ENCODE peak calls at places on chromosomes 3 and 15, in five cellular contexts. J, X, A, N and S are unnamed samples.

GRCh38 chr3:139695701-139696422 is 18.1 kb upstream of the NMNAT3 start:
- DNase-seq in J (no peak), X (no peak), A (no peak), N (no peak), S (no peak)

GRCh38 chr3:147393261-147393964 is 12.9 kb downstream of the ZIC4 start:
- DNase-seq in J (no peak), X (no peak), A (peak), N (no peak), S (no peak)

GRCh38 chr3:27607370-27607769 is 114.8 kb downstream of the EOMES start:
- DNase-seq in J (no peak), X (no peak), A (no peak), N (no peak), S (no peak)

GRCh38 chr15:36766449-36766848 is 187.0 kb downstream of the CDIN1 start:
- DNase-seq in J (no peak), X (no peak), A (no peak), N (no peak), S (no peak)

GRCh38 chr3:17494117-17494809 is 248.2 kb downstream of the TBC1D5 start:
- DNase-seq in J (no peak), X (no peak), A (no peak), N (no peak), S (no peak)

GRCh38 chr3:73999501-73999900 is 374.8 kb upstream of the PDZRN3 start:
- DNase-seq in J (no peak), X (no peak), A (no peak), N (no peak), S (no peak)

GRCh38 chr3:127987309-127987995 is 64.8 kb upstream of the SEC61A1 start:
- DNase-seq in J (no peak), X (no peak), A (no peak), N (no peak), S (no peak)

GRCh38 chr3:85890043-85890555 is 931.3 kb downstream of the CADM2 start:
- DNase-seq in J (no peak), X (no peak), A (no peak), N (no peak), S (no peak)

GRCh38 chr3:58333206-58334012 is 717 bp downstream of the PXK start:
- DNase-seq in J (peak), X (no peak), A (peak), N (peak), S (peak)

GRCh38 chr3:197367081-197367780 is 68.8 kb upstream of the DLG1 start:
- DNase-seq in J (no peak), X (no peak), A (no peak), N (no peak), S (no peak)

GRCh38 chr3:39065197-39065596 is 13.4 kb downstream of the WDR48 start:
- DNase-seq in J (no peak), X (no peak), A (no peak), N (peak), S (no peak)

GRCh38 chr3:27585429-27585828 is 101.2 kb upstream of the SLC4A7 start:
- DNase-seq in J (no peak), X (no peak), A (no peak), N (no peak), S (no peak)

GRCh38 chr15:99970891-99971330 is 237.7 kb upstream of the LYSMD4 start:
- DNase-seq in J (no peak), X (no peak), A (no peak), N (no peak), S (no peak)

GRCh38 chr3:135864060-135864459 is 101.5 kb upstream of the PPP2R3A start:
- DNase-seq in J (no peak), X (no peak), A (no peak), N (no peak), S (no peak)

GRCh38 chr15:68407141-68407885 is 24.6 kb downstream of the ITGA11 start:
- DNase-seq in J (no peak), X (peak), A (peak), N (no peak), S (no peak)

GRCh38 chr15:40891810-40892448 is 2.3 kb upstream of the VPS18 start:
- DNase-seq in J (peak), X (no peak), A (no peak), N (peak), S (no peak)

GRCh38 chr3:138371070-138371950 is 22.9 kb downstream of the MRAS start:
- DNase-seq in J (no peak), X (no peak), A (no peak), N (no peak), S (no peak)

GRCh38 chr3:41318520-41318919 is 119.2 kb downstream of the CTNNB1 start:
- DNase-seq in J (no peak), X (no peak), A (no peak), N (no peak), S (no peak)

GRCh38 chr3:72739521-72740466 is 108.5 kb downstream of the SHQ1 start:
- DNase-seq in J (no peak), X (no peak), A (no peak), N (peak), S (no peak)

GRCh38 chr3:81816473-81817260 is 55.2 kb upstream of the GBE1 start:
- DNase-seq in J (peak), X (no peak), A (no peak), N (no peak), S (no peak)

DNA sequence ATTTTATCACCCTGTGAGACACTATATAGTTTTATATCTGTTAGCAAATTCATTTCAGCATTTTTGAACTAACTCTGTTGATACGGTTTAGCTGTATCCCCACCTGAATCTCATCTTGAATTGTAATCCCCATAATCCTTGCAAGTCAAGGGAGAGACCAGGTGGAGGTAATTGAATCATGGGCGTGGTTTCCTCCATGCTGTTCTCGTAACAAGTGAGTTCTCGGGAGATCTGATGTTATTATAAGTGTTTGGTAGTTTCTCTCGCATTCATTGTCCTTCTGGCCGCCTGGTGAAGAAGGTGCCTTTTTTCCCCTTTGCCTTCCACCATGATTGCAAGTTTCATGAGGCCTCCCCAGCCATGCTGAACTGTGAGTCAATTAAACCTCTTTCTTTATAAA is 53.2 kb upstream of the TMC3 start:
- DNase-seq in J (no peak), X (no peak), A (no peak), N (no peak), S (no peak)
- H3K27ac ChIP-seq in J (no peak), X (no peak), A (no peak), N (no peak), S (no peak)

GRCh38 chr15:44728576-44729393 is 7.5 kb upstream of the TRIM69 start:
- DNase-seq in J (peak), X (peak), A (peak), N (peak), S (peak)
- TF ChIP-seq POLR2A in J (peak), X (peak), A (peak), N (peak), S (peak)

DNA sequence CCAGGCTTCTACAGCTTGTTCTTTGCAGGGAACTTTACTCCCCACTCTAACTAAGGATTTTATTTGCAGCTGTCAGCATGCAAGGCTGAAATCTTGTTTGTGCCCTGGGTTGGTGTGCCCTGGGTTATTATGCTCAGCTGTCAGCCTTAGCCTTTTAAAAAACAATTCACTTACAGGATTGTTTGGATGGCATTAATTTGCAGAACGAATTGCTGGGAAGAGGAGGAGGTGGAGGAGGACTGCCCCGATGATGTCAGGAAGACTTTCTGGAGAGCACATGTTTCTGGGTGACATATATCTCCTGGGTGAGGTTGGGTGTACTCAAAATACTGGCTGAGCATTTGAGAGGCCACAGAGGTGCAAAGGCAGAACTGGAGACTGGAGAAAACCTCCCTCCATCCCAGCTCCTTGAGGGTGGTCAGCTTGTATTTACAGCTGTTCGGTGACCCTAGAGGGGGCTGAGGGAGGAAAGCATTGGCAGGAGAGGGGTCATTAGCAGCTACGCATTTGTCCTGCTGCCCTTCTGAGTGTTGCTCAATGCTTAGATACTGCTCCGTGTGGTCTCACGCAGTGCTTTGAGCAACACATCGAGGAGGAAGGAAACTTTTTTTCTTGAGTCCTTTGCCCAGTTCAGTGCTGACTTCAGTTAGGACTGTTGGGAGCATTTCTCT is 59.8 kb upstream of the PSMD6 start:
- DNase-seq in J (no peak), X (no peak), A (no peak), N (no peak), S (no peak)
- H3K27ac ChIP-seq in J (no peak), X (no peak), A (no peak), N (no peak), S (no peak)

GRCh38 chr3:105579439-105579838 is 212.7 kb downstream of the ALCAM start:
- DNase-seq in J (no peak), X (no peak), A (no peak), N (no peak), S (no peak)
- TF ChIP-seq POLR2A in J (no peak), X (no peak), A (no peak), N (no peak), S (no peak)

GRCh38 chr3:45640724-45641361 is 46.3 kb downstream of the LIMD1 start:
- DNase-seq in J (no peak), X (no peak), A (no peak), N (no peak), S (no peak)
- H3K27ac ChIP-seq in J (peak), X (no peak), A (no peak), N (peak), S (peak)

GRCh38 chr3:157127831-157128767 is 31.8 kb downstream of the CCNL1 start:
- DNase-seq in J (peak), X (no peak), A (no peak), N (no peak), S (peak)

GRCh38 chr3:157128771-157129671 is 30.9 kb downstream of the CCNL1 start:
- DNase-seq in J (peak), X (no peak), A (no peak), N (peak), S (no peak)

GRCh38 chr3:157130138-157130880 is 29.6 kb downstream of the CCNL1 start:
- DNase-seq in J (no peak), X (peak), A (peak), N (peak), S (no peak)

GRCh38 chr3:157130881-157131251 is 29.1 kb downstream of the CCNL1 start:
- DNase-seq in J (peak), X (no peak), A (no peak), N (no peak), S (no peak)

DNA sequence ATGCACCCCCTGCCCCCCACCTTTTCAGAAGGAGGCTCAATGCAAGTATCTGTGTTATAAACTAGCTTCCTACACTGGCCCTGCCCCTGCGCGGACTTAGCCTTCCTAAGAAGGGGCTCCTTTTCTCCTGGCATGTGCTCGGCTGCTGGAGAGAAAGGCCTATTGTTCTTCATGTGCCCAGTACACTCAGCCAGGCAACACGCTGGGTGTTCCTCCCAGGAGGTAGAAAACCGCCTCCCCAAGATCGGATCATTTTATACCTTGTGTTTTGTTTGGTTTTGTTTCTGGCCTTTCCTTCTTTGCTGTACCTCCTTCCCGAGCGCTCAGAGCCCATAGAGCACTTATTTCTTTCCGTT is 30.2 kb downstream of the CCNL1 start:
- DNase-seq in J (no peak), X (no peak), A (no peak), N (peak), S (no peak)
- TF ChIP-seq POLR2A in J (no peak), X (peak), A (no peak), N (no peak), S (no peak)

GRCh38 chr15:81297147-81297572 is 26.8 kb downstream of the STARD5 start:
- DNase-seq in J (no peak), X (no peak), A (no peak), N (peak), S (no peak)
- H3K27ac ChIP-seq in J (no peak), X (peak), A (no peak), N (peak), S (peak)